ENCODE peak calls at places on chromosomes 11 and 22, in six cellular contexts. C is activated CD8-positive, alpha-beta memory T cell treated with anti-CD3 and anti-CD28 coated beads, Interleukin-2, amount 50 U/mL, for 4 hours; Q is KBM-7; G is adrenal gland; P is NCI-H2171; U is iris pigment epithelial cell. J is an unnamed sample.

GRCh38 chr11:62069374-62069773 is 54.4 kb upstream of the INCENP start:
- DNase-seq in C (no peak), Q (no peak), G (no peak), P (no peak), U (no peak), J (no peak)

GRCh38 chr11:75667831-75668507 is 869 bp downstream of the MAP6 start:
- DNase-seq in C (no peak), Q (peak; percentile 27), G (peak; percentile 79), P (peak; percentile 50), U (peak; percentile 26), J (peak; percentile 33)

GRCh38 chr11:69880041-69880802 is 61.0 kb upstream of the FGF3 start:
- DNase-seq in C (peak; percentile 8), Q (no peak), G (no peak), P (no peak), U (no peak), J (no peak)

GRCh38 chr11:19905280-19905853 is 192.7 kb downstream of the NAV2 start:
- DNase-seq in C (no peak), Q (peak; percentile 19), G (peak; percentile 6), P (no peak), U (peak; percentile 65), J (no peak)

GRCh38 chr22:24758164-24758799 is 16.2 kb downstream of the PIWIL3 start:
- DNase-seq in C (peak; percentile 52), Q (peak; percentile 74), G (peak; percentile 72), P (peak; percentile 21), U (peak; percentile 47), J (peak; percentile 63)

GRCh38 chr11:71336176-71336995 is 84.0 kb upstream of the SHANK2 start:
- DNase-seq in C (no peak), Q (no peak), G (no peak), P (no peak), U (no peak), J (peak; percentile 19)

GRCh38 chr22:20970939-20971657 is 4.0 kb downstream of the AIFM3 start:
- DNase-seq in C (no peak), Q (no peak), G (no peak), P (no peak), U (no peak), J (no peak)

GRCh38 chr11:82864268-82864667 is 36.0 kb downstream of the PRCP start:
- DNase-seq in C (no peak), Q (peak; percentile 59), G (peak; percentile 86), P (no peak), U (peak; percentile 83), J (peak; percentile 42)

GRCh38 chr11:31120428-31120827 is 249.1 kb downstream of the DCDC1 start:
- DNase-seq in C (no peak), Q (no peak), G (no peak), P (no peak), U (no peak), J (no peak)